ENCODE peak calls at places on chromosomes 6 and 20, in five cellular contexts. X is neuronal stem cell, E is IMR-90, G is H1, Y is mesendoderm. K is an unnamed sample.

GRCh38 chr20:11337361-11338130 is 580.1 kb upstream of the BTBD3 start:
- DNase-seq in G (no peak), Y (peak; percentile 58), X (no peak), E (no peak), K (no peak)

GRCh38 chr6:143863754-143864153 is 520 bp upstream of the ZC2HC1B start:
- DNase-seq in E (no peak), Y (no peak), G (no peak), X (no peak), K (no peak)

GRCh38 chr20:47785900-47786762 is 850 bp upstream of the SULF2 start:
- DNase-seq in Y (peak; percentile 80), G (no peak), X (peak; percentile 83), E (peak; percentile 71), K (peak; percentile 54)

GRCh38 chr6:77017537-77017936 is 445.8 kb downstream of the HTR1B start:
- DNase-seq in E (no peak), G (no peak), Y (no peak), X (no peak), K (no peak)

GRCh38 chr20:36587388-36588136 is 14.2 kb downstream of the TGIF2 start:
- DNase-seq in X (no peak), G (no peak), E (no peak), Y (no peak), K (no peak)

GRCh38 chr20:33838035-33838864 is 27.1 kb downstream of the CHMP4B start:
- DNase-seq in Y (peak; percentile 22), X (no peak), E (no peak), G (no peak), K (peak; percentile 59)

GRCh38 chr20:34069341-34070078 is 42.5 kb downstream of the EIF2S2 start:
- DNase-seq in X (peak; percentile 83), G (peak; percentile 53), Y (peak; percentile 90), E (peak; percentile 85), K (peak; percentile 76)

GRCh38 chr20:56411759-56412472 is at the start of gene CASS4:
- DNase-seq in Y (no peak), G (no peak), X (no peak), E (peak; percentile 89), K (no peak)

GRCh38 chr6:87487555-87487954 is 14.8 kb downstream of the SLC35A1 start:
- DNase-seq in G (no peak), X (no peak), E (peak; percentile 51), Y (no peak), K (no peak)

GRCh38 chr20:24685736-24686135 is 216.3 kb downstream of the SYNDIG1 start:
- DNase-seq in X (no peak), Y (no peak), G (no peak), E (no peak), K (no peak)

DNA sequence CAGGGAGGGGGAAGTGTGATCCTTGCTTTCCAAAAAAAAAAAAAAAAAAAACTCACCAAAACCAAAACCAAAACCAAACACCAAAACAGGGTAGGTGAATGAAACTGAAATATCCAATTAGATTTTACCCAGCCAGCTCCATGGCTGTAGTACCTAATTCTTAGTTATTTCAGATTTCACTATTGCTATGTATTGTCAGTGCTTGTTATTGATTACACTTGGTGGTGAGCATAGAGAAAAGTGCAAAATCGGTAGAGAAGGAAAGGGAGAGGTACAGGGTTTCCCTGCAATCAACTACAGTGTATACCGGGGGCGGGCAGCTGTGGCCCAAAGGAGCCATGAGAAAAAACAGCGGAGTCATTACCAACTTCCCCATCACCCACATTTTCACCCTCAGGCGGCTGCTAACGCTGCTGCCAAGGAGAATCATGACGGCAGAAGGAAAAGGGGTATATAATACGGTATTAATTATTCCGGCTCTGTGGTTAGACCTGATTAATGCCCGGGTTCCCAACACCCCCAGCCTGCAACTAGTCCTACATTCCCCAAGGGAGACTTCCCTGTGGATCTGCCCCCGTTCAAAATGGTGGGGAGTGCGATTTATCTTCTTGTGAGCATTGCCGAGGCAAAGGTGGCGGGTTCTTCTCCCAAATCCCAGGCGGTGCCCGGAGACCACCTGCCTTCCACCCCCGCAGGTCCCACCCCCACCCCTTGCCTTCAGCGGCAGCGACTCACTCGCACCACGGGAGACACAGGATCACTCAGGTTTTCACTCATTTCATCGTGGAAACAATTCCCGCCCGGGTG is at the start of gene C6orf62:
- DNase-seq in E (peak; percentile 30), G (no peak), Y (peak; percentile 47), X (peak; percentile 6), K (peak; percentile 59)
- H2BK5ac ChIP-seq in E (peak within 1 kb of the TSS; percentile 94), G (no peak within 1 kb of the TSS), Y (no peak within 1 kb of the TSS), X (peak within 1 kb of the TSS; percentile 93), K (no peak within 1 kb of the TSS)

GRCh38 chr20:59584278-59584925 is 19.9 kb upstream of the PHACTR3 start:
- DNase-seq in Y (no peak), E (no peak), X (no peak), G (no peak), K (no peak)
- H2BK5ac ChIP-seq in Y (no peak overlapping the region), E (no peak overlapping the region), X (no peak overlapping the region), G (no peak overlapping the region), K (no peak overlapping the region)

GRCh38 chr6:149093643-149094042 is 223.9 kb upstream of the TAB2 start:
- DNase-seq in X (no peak), G (no peak), Y (no peak), E (peak; percentile 75), K (no peak)
- H2BK5ac ChIP-seq in X (no peak overlapping the region), G (peak overlapping the region; percentile 58), Y (no peak overlapping the region), E (no peak overlapping the region), K (no peak overlapping the region)

GRCh38 chr6:111411978-111412574 is 70.9 kb downstream of the REV3L start:
- DNase-seq in Y (no peak), X (no peak), G (no peak), E (no peak), K (peak; percentile 10)
- H2BK5ac ChIP-seq in Y (no peak overlapping the region), X (no peak overlapping the region), G (no peak overlapping the region), E (no peak overlapping the region), K (no peak overlapping the region)

DNA sequence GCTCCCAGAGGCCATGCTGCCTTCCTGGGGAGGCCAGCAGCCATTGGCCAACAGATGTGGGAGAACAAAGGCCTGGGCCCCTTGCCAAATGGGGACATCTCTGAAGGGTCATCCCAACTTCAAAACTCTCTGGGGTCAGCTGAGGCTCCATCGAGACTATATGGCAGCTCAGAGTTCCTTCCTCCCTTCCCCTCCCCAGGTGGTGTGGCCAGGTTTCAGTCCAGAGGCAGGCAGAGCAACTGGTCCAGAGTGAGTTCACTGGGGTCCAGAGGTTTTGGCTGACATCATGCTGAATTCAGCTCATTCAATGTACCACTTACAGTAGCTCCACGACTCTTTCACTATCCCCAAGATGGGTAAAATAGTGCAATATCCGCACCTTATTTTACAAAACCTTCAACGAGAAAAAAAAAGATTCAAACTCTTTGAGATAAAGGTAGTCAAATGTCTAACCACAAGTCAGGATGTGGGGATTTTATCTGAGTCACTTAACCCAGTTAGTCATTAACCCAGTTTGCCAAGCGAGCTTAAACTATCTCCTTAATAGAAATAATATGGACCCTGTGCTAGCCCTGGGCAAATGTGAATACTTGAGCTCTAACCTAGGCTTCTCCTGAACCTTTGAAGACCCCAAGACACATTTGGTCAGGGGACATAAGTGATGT is 108.4 kb upstream of the PLEKHG1 start:
- DNase-seq in E (no peak), Y (no peak), X (no peak), G (no peak), K (peak; percentile 17)
- H2BK5ac ChIP-seq in E (no peak overlapping the region), Y (no peak overlapping the region), X (no peak overlapping the region), G (no peak overlapping the region), K (no peak overlapping the region)

GRCh38 chr20:44211177-44212039 is 837 bp upstream of the OSER1 start:
- DNase-seq in E (peak; percentile 48), G (no peak), X (no peak), Y (no peak), K (peak; percentile 39)
- H2BK5ac ChIP-seq in E (peak overlapping the region; percentile 52), G (peak overlapping the region; percentile 80), X (no peak overlapping the region), Y (no peak overlapping the region), K (no peak overlapping the region)

DNA sequence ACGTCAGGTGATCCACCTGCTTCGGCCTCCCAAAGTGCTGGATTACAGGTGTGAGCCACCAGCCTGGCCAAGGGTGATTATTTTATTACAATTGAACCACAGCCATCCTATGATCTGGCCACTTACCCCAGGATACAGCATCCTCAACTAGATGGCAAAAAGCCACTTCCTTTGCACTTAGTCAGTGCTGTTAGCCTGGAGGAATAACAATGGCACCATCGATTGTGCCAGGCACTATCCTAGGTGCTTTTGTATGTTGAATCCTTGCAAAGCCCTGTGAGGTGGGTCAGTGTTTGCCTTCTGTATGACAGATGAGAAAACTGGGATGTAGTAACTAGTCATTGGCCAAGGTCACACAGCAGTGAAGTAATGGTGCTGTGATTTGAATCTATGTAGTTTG is 11.2 kb upstream of the TTPAL start:
- DNase-seq in X (no peak), G (no peak), Y (no peak), E (no peak), K (no peak)
- H2BK5ac ChIP-seq in X (no peak overlapping the region), G (no peak overlapping the region), Y (no peak overlapping the region), E (no peak overlapping the region), K (no peak overlapping the region)

GRCh38 chr6:41073968-41074691 is 1.4 kb downstream of the NFYA start:
- DNase-seq in Y (peak; percentile 48), G (no peak), X (no peak), E (peak; percentile 41), K (peak; percentile 11)

GRCh38 chr6:41073203-41073967 is 611 bp downstream of the NFYA start:
- DNase-seq in Y (peak; percentile 92), X (peak; percentile 80), E (peak; percentile 69), G (peak; percentile 41), K (peak; percentile 86)

GRCh38 chr6:41071923-41072835 is at the start of gene OARD1:
- DNase-seq in G (peak; percentile 98), Y (peak; percentile 100), E (no peak), X (peak; percentile 100), K (peak; percentile 100)

GRCh38 chr6:41071501-41071922 is 644 bp downstream of the OARD1 start:
- DNase-seq in Y (no peak), X (no peak), E (peak; percentile 76), G (peak; percentile 34), K (no peak)

DNA sequence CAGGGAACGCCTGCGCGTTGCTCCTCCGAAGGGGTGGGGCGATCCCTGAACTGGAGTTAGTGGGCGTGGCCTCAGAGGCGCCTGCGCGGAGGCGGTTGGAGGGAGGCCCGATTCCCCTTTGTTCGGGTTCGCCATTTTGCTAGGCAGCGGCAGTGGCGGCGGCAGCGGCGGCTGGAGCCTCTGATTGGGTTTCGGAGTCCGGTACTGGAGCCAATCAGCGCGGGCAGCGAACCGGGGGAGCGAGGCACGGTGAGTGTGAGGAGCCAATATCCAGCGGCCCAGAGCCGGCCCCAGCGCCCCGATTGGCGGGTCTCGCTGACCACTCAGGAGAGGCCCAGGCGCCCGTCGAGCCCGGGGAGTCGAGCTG is at the start of gene NFYA:
- DNase-seq in X (no peak), Y (no peak), E (peak; percentile 99), G (no peak), K (no peak)
- H2BK5ac ChIP-seq in X (peak within 1 kb of the TSS; percentile 99), Y (peak within 1 kb of the TSS; percentile 14), E (peak within 1 kb of the TSS; percentile 82), G (peak within 1 kb of the TSS; percentile 98), K (peak within 1 kb of the TSS; percentile 99)

K was measured in trophoblast cell.